ENCODE peak calls at places on chromosomes 5 and 9, in five cellular contexts. One of them, this sample, is unnamed.

GRCh38 chr9:79946718-79947117 is 375.0 kb downstream of the TLE4 start:
- DNase-seq in WERI-Rb-1: no peak
- DNase-seq in Peyer's patch: no peak
- DNase-seq in neural progenitor cell: no peak
- DNase-seq in colonic mucosa: no peak
- DNase-seq in this sample: no peak

GRCh38 chr5:171571663-171572062 is 152.2 kb downstream of the FGF18 start:
- DNase-seq in WERI-Rb-1: no peak
- DNase-seq in Peyer's patch: no peak
- DNase-seq in neural progenitor cell: no peak
- DNase-seq in colonic mucosa: no peak
- DNase-seq in this sample: no peak

GRCh38 chr9:19934301-19934868 is 145.5 kb upstream of the SLC24A2 start:
- DNase-seq in neural progenitor cell: peak
- DNase-seq in colonic mucosa: peak
- DNase-seq in WERI-Rb-1: no peak
- DNase-seq in Peyer's patch: peak
- DNase-seq in this sample: peak

GRCh38 chr5:168903082-168903481 is 323.9 kb upstream of the PANK3 start:
- DNase-seq in Peyer's patch: no peak
- DNase-seq in neural progenitor cell: no peak
- DNase-seq in WERI-Rb-1: no peak
- DNase-seq in colonic mucosa: no peak
- DNase-seq in this sample: no peak

GRCh38 chr5:97425511-97425910 is 242.5 kb upstream of the RIOK2 start:
- DNase-seq in WERI-Rb-1: peak
- DNase-seq in neural progenitor cell: peak
- DNase-seq in Peyer's patch: no peak
- DNase-seq in colonic mucosa: no peak
- DNase-seq in this sample: no peak

GRCh38 chr5:159936686-159937329 is 20.5 kb downstream of the ADRA1B start:
- DNase-seq in WERI-Rb-1: no peak
- DNase-seq in colonic mucosa: no peak
- DNase-seq in neural progenitor cell: no peak
- DNase-seq in Peyer's patch: peak
- DNase-seq in this sample: peak

GRCh38 chr5:169213479-169213878 is 87.5 kb downstream of the SLIT3 start:
- DNase-seq in colonic mucosa: no peak
- DNase-seq in Peyer's patch: no peak
- DNase-seq in neural progenitor cell: no peak
- DNase-seq in WERI-Rb-1: no peak
- DNase-seq in this sample: no peak

GRCh38 chr5:51382508-51382758 is 815 bp upstream of the ISL1 start:
- DNase-seq in WERI-Rb-1: no peak
- DNase-seq in Peyer's patch: no peak
- DNase-seq in neural progenitor cell: no peak
- DNase-seq in colonic mucosa: no peak
- DNase-seq in this sample: no peak

GRCh38 chr5:33073856-33074255 is 362.7 kb downstream of the NPR3 start:
- DNase-seq in colonic mucosa: no peak
- DNase-seq in neural progenitor cell: no peak
- DNase-seq in Peyer's patch: no peak
- DNase-seq in WERI-Rb-1: no peak
- DNase-seq in this sample: no peak

GRCh38 chr9:136678624-136679023 is 8.6 kb downstream of the AGPAT2 start:
- DNase-seq in colonic mucosa: no peak
- DNase-seq in WERI-Rb-1: no peak
- DNase-seq in Peyer's patch: no peak
- DNase-seq in neural progenitor cell: no peak
- DNase-seq in this sample: no peak

GRCh38 chr5:107604990-107605389 is 65.7 kb downstream of the EFNA5 start:
- DNase-seq in WERI-Rb-1: peak
- DNase-seq in colonic mucosa: no peak
- DNase-seq in neural progenitor cell: no peak
- DNase-seq in Peyer's patch: no peak
- DNase-seq in this sample: no peak

GRCh38 chr9:136900988-136901515 is 14.7 kb downstream of the TRAF2 start:
- DNase-seq in WERI-Rb-1: no peak
- DNase-seq in colonic mucosa: no peak
- DNase-seq in Peyer's patch: no peak
- DNase-seq in neural progenitor cell: no peak
- DNase-seq in this sample: no peak

GRCh38 chr9:119370816-119371215 is 1.6 kb upstream of the BRINP1 start:
- DNase-seq in neural progenitor cell: peak
- DNase-seq in WERI-Rb-1: peak
- DNase-seq in Peyer's patch: peak
- DNase-seq in colonic mucosa: peak
- DNase-seq in this sample: peak

GRCh38 chr9:123338710-123339665 is 17.0 kb upstream of the CRB2 start:
- DNase-seq in Peyer's patch: peak
- DNase-seq in WERI-Rb-1: no peak
- DNase-seq in neural progenitor cell: no peak
- DNase-seq in colonic mucosa: no peak
- DNase-seq in this sample: no peak

GRCh38 chr9:132644251-132644650 is 25.5 kb downstream of the DDX31 start:
- DNase-seq in Peyer's patch: no peak
- DNase-seq in WERI-Rb-1: peak
- DNase-seq in colonic mucosa: no peak
- DNase-seq in neural progenitor cell: peak
- DNase-seq in this sample: no peak

GRCh38 chr9:81619353-81620008 is 69.9 kb downstream of the TLE1 start:
- DNase-seq in Peyer's patch: no peak
- DNase-seq in WERI-Rb-1: no peak
- DNase-seq in colonic mucosa: no peak
- DNase-seq in neural progenitor cell: no peak
- DNase-seq in this sample: no peak

GRCh38 chr9:22548625-22549024 is 102.0 kb downstream of the DMRTA1 start:
- DNase-seq in neural progenitor cell: no peak
- DNase-seq in WERI-Rb-1: no peak
- DNase-seq in Peyer's patch: no peak
- DNase-seq in colonic mucosa: no peak
- DNase-seq in this sample: no peak

GRCh38 chr5:10635257-10635860 is 71.5 kb downstream of the ANKRD33B start:
- DNase-seq in WERI-Rb-1: no peak
- DNase-seq in colonic mucosa: no peak
- DNase-seq in neural progenitor cell: no peak
- DNase-seq in Peyer's patch: peak
- DNase-seq in this sample: no peak

GRCh38 chr9:7452378-7452777 is 347.2 kb downstream of the DMAC1 start:
- DNase-seq in colonic mucosa: no peak
- DNase-seq in neural progenitor cell: no peak
- DNase-seq in WERI-Rb-1: no peak
- DNase-seq in Peyer's patch: no peak
- DNase-seq in this sample: no peak

GRCh38 chr5:33313150-33313549 is 127.6 kb upstream of the TARS1 start:
- DNase-seq in colonic mucosa: peak
- DNase-seq in Peyer's patch: peak
- DNase-seq in neural progenitor cell: no peak
- DNase-seq in WERI-Rb-1: no peak
- DNase-seq in this sample: peak

GRCh38 chr5:142544946-142545652 is 140.8 kb downstream of the FGF1 start:
- DNase-seq in neural progenitor cell: no peak
- DNase-seq in WERI-Rb-1: no peak
- DNase-seq in colonic mucosa: no peak
- DNase-seq in Peyer's patch: no peak
- DNase-seq in this sample: no peak

GRCh38 chr5:34656001-34656699 is at the start of gene RAI14:
- DNase-seq in colonic mucosa: peak
- DNase-seq in WERI-Rb-1: peak
- DNase-seq in neural progenitor cell: peak
- DNase-seq in Peyer's patch: peak
- DNase-seq in this sample: peak

GRCh38 chr9:87853843-87854242 is 28.8 kb upstream of the SPATA31E1 start:
- DNase-seq in Peyer's patch: no peak
- DNase-seq in neural progenitor cell: peak
- DNase-seq in WERI-Rb-1: peak
- DNase-seq in colonic mucosa: no peak
- DNase-seq in this sample: no peak

GRCh38 chr9:86801246-86801645 is 146.1 kb downstream of the GAS1 start:
- DNase-seq in Peyer's patch: no peak
- DNase-seq in WERI-Rb-1: no peak
- DNase-seq in neural progenitor cell: no peak
- DNase-seq in colonic mucosa: no peak
- DNase-seq in this sample: no peak

GRCh38 chr5:60972225-60972624 is 27.2 kb downstream of the NDUFAF2 start:
- DNase-seq in neural progenitor cell: no peak
- DNase-seq in colonic mucosa: no peak
- DNase-seq in WERI-Rb-1: no peak
- DNase-seq in Peyer's patch: no peak
- DNase-seq in this sample: no peak

GRCh38 chr9:136029556-136029955 is 65.5 kb downstream of the NACC2 start:
- DNase-seq in neural progenitor cell: no peak
- DNase-seq in colonic mucosa: no peak
- DNase-seq in Peyer's patch: no peak
- DNase-seq in WERI-Rb-1: no peak
- DNase-seq in this sample: peak

GRCh38 chr5:43357067-43357466 is 43.9 kb upstream of the HMGCS1 start:
- DNase-seq in WERI-Rb-1: no peak
- DNase-seq in neural progenitor cell: no peak
- DNase-seq in colonic mucosa: no peak
- DNase-seq in Peyer's patch: no peak
- DNase-seq in this sample: no peak

GRCh38 chr9:134717793-134718645 is 76.4 kb downstream of the COL5A1 start:
- DNase-seq in neural progenitor cell: no peak
- DNase-seq in colonic mucosa: no peak
- DNase-seq in Peyer's patch: no peak
- DNase-seq in WERI-Rb-1: no peak
- DNase-seq in this sample: no peak

GRCh38 chr9:113963017-113963620 is 87.0 kb downstream of the ZNF618 start:
- DNase-seq in Peyer's patch: peak
- DNase-seq in colonic mucosa: peak
- DNase-seq in neural progenitor cell: peak
- DNase-seq in WERI-Rb-1: peak
- DNase-seq in this sample: peak
- TF ChIP-seq CTCF in Peyer's patch: no peak
- TF ChIP-seq CTCF in colonic mucosa: peak
- TF ChIP-seq CTCF in neural progenitor cell: peak
- TF ChIP-seq CTCF in WERI-Rb-1: peak
- TF ChIP-seq CTCF in this sample: peak

DNA sequence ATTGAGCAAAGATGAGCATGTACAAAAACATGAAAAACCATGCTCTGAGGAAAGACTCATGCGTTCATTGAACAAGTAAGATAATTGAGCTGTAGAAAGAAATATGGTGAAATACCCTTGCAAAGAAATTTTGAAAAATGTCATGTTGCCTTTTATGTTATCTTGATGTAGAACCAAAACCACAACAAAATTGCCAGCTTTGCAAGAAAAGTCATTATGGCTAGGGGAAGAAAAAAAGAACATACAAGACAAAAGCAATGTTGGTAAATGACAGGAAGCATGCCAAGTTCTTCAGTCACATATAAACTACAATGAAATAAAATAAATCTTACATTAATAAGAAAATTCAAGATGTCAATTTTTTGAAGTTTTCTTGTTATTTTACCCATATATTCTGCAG is 368.0 kb downstream of the IRX1 start:
- DNase-seq in colonic mucosa: no peak
- DNase-seq in WERI-Rb-1: no peak
- DNase-seq in neural progenitor cell: no peak
- DNase-seq in Peyer's patch: no peak
- DNase-seq in this sample: no peak
- H3K27ac ChIP-seq in colonic mucosa: no peak
- H3K27ac ChIP-seq in WERI-Rb-1: no peak
- H3K27ac ChIP-seq in neural progenitor cell: no peak
- H3K27ac ChIP-seq in Peyer's patch: no peak
- H3K27ac ChIP-seq in this sample: no peak

GRCh38 chr9:128067898-128068655 is at the start of gene SLC25A25:
- DNase-seq in neural progenitor cell: peak
- DNase-seq in WERI-Rb-1: peak
- DNase-seq in colonic mucosa: peak
- DNase-seq in Peyer's patch: peak
- DNase-seq in this sample: peak

GRCh38 chr9:128068656-128069221 is 707 bp downstream of the SLC25A25 start:
- DNase-seq in WERI-Rb-1: no peak
- DNase-seq in Peyer's patch: no peak
- DNase-seq in neural progenitor cell: no peak
- DNase-seq in colonic mucosa: no peak
- DNase-seq in this sample: no peak

GRCh38 chr9:128073260-128073886 is 5.3 kb downstream of the SLC25A25 start:
- DNase-seq in WERI-Rb-1: no peak
- DNase-seq in neural progenitor cell: no peak
- DNase-seq in Peyer's patch: no peak
- DNase-seq in colonic mucosa: no peak
- DNase-seq in this sample: no peak

GRCh38 chr9:128070874-128071273 is 2.8 kb downstream of the SLC25A25 start:
- DNase-seq in Peyer's patch: no peak
- DNase-seq in WERI-Rb-1: no peak
- DNase-seq in colonic mucosa: no peak
- DNase-seq in neural progenitor cell: no peak
- DNase-seq in this sample: no peak

DNA sequence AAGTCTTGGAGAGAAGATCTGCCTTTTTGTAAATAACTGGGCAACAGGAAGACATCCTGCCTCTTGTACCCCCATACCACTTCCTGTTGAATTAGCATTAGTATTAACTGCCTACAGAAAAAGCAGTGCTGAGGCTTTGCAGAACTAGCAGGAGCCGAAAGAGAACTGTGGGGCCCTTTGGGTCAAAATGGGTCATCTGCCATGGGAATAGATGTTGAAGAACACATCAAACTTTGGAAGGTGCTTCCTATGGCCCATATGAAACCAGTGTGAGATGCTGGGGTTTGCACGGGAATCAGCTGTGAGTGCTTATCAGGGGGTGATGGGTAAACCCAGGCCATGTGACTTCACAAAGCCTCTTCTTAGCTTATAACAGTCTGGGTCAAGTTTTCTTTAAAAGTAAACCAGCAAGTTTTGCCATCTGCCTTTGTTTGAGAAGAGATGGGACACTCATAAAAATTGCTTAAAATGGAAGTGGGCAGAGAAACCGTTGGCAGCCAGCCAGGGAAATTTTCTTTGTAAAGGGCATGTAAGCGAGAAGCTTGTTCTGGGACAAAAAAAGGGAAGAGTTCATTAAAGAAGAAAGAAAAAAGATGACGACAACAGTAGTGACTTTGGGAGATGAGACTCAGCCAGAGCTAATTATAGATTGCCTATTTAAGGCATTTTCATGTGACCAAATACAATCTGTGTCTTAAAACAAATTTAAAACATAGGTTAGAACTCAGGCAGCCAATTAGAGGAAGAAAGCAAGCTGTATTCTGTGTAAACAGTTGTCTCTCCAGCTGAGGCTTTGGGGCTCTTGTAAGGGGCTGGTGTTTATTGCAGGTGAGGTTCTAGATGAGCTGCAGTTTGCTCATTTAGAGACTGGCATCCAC is 4.4 kb downstream of the SLC25A25 start:
- DNase-seq in neural progenitor cell: no peak
- DNase-seq in colonic mucosa: peak
- DNase-seq in Peyer's patch: peak
- DNase-seq in WERI-Rb-1: no peak
- DNase-seq in this sample: peak
- H3K4me3 ChIP-seq in neural progenitor cell: no peak
- H3K4me3 ChIP-seq in colonic mucosa: no peak
- H3K4me3 ChIP-seq in Peyer's patch: no peak
- H3K4me3 ChIP-seq in WERI-Rb-1: no peak
- H3K4me3 ChIP-seq in this sample: no peak

GRCh38 chr9:16310288-16311145 is 560.0 kb downstream of the BNC2 start:
- DNase-seq in WERI-Rb-1: no peak
- DNase-seq in colonic mucosa: no peak
- DNase-seq in neural progenitor cell: peak
- DNase-seq in Peyer's patch: no peak
- DNase-seq in this sample: no peak
- TF ChIP-seq CTCF in WERI-Rb-1: no peak
- TF ChIP-seq CTCF in colonic mucosa: no peak
- TF ChIP-seq CTCF in neural progenitor cell: no peak
- TF ChIP-seq CTCF in Peyer's patch: no peak
- TF ChIP-seq CTCF in this sample: no peak